ENCODE peak calls at places on chromosomes 3 and 15, in four cellular contexts. O, N, U and B are unnamed samples.
A peak's percentile ranks its signal among the peaks of the same experiment; 100 is the strongest.

GRCh38 chr3:149411583-149411982 is 34.1 kb upstream of the TM4SF1 start:
- DNase-seq in N (no peak), U (no peak), O (no peak), B (no peak)

GRCh38 chr3:60917136-60917535 is 334.1 kb downstream of the FHIT start:
- DNase-seq in O (peak; percentile 23), U (no peak), N (no peak), B (peak; percentile 22)

GRCh38 chr15:33211409-33211808 is 16.9 kb upstream of the FMN1 start:
- DNase-seq in O (no peak), N (no peak), U (no peak), B (peak; percentile 49)

GRCh38 chr3:44021646-44022594 is 219.8 kb upstream of the TOPAZ1 start:
- DNase-seq in U (no peak), N (peak; percentile 45), O (no peak), B (no peak)

GRCh38 chr3:34361921-34362320 is 563.5 kb downstream of the PDCD6IP start:
- DNase-seq in N (no peak), U (no peak), O (no peak), B (peak; percentile 16)

GRCh38 chr3:47296562-47297302 is 14.0 kb downstream of the KLHL18 start:
- DNase-seq in O (no peak), N (no peak), U (no peak), B (no peak)

GRCh38 chr15:79943820-79944219 is 27.2 kb downstream of the BCL2A1 start:
- DNase-seq in O (no peak), N (peak; percentile 46), U (peak; percentile 27), B (no peak)

GRCh38 chr3:181703701-181704420 is 7.9 kb upstream of the SOX2 start:
- DNase-seq in N (no peak), O (no peak), U (no peak), B (no peak)

GRCh38 chr15:36590838-36591237 is 11.4 kb downstream of the CDIN1 start:
- DNase-seq in N (no peak), U (peak; percentile 78), O (no peak), B (no peak)

GRCh38 chr15:55937040-55937439 is 56.4 kb downstream of the NEDD4 start:
- DNase-seq in U (peak; percentile 83), N (peak; percentile 15), O (no peak), B (no peak)

GRCh38 chr15:57784081-57784488 is 77.6 kb downstream of the POLR2M start:
- DNase-seq in U (peak; percentile 62), O (peak; percentile 46), N (peak; percentile 79), B (no peak)

GRCh38 chr3:184567924-184568590 is 6.5 kb downstream of the EPHB3 start:
- DNase-seq in U (no peak), N (no peak), O (no peak), B (no peak)
- H3K27me3 ChIP-seq in U (no peaks in the 10 kb centered on the region), N (no peaks in the 10 kb centered on the region), O (peaks cover 17% of the 10 kb centered on the region), B (no peaks in the 10 kb centered on the region)

GRCh38 chr15:99322643-99323405 is 71.5 kb downstream of the LRRC28 start:
- DNase-seq in U (no peak), O (no peak), N (no peak), B (no peak)

GRCh38 chr15:99321477-99321876 is 70.2 kb downstream of the LRRC28 start:
- DNase-seq in U (no peak), O (no peak), N (no peak), B (no peak)

GRCh38 chr15:99326235-99326634 is 75.0 kb downstream of the LRRC28 start:
- DNase-seq in N (no peak), O (no peak), U (no peak), B (no peak)

GRCh38 chr15:99324700-99325099 is 73.4 kb downstream of the LRRC28 start:
- DNase-seq in O (no peak), U (no peak), N (no peak), B (no peak)

GRCh38 chr15:99324082-99324620 is 72.9 kb downstream of the LRRC28 start:
- DNase-seq in O (no peak), U (peak; percentile 59), N (peak; percentile 93), B (no peak)
- H3K36me3 ChIP-seq in O (no peaks in the 10 kb centered on the region), U (no peaks in the 10 kb centered on the region), N (no peaks in the 10 kb centered on the region), B (no peaks in the 10 kb centered on the region)

GRCh38 chr15:63042879-63043340 is 363 bp downstream of the TPM1 start:
- DNase-seq in U (peak; percentile 47), O (no peak), N (peak; percentile 65), B (no peak)
- H3K27me3 ChIP-seq in U (no peaks in the 10 kb centered on the region), O (peaks cover 18% of the 10 kb centered on the region), N (no peaks in the 10 kb centered on the region), B (no peaks in the 10 kb centered on the region)

GRCh38 chr3:167718582-167718981 is 16.1 kb downstream of the PDCD10 start:
- DNase-seq in N (no peak), U (no peak), O (no peak), B (no peak)
- H3K36me3 ChIP-seq in N (peaks cover 35% of the 10 kb centered on the region), U (peaks cover 16% of the 10 kb centered on the region), O (peaks cover 28% of the 10 kb centered on the region), B (no peaks in the 10 kb centered on the region)

GRCh38 chr3:194797555-194797954 is 111.9 kb downstream of the FAM43A start:
- DNase-seq in N (no peak), O (no peak), U (no peak), B (no peak)

GRCh38 chr3:194802125-194802433 is 116.4 kb downstream of the FAM43A start:
- DNase-seq in N (no peak), U (no peak), O (no peak), B (no peak)

GRCh38 chr3:194804796-194805195 is 119.1 kb downstream of the FAM43A start:
- DNase-seq in O (no peak), U (no peak), N (no peak), B (no peak)

GRCh38 chr3:194801378-194802124 is 115.9 kb downstream of the FAM43A start:
- DNase-seq in N (no peak), U (no peak), O (no peak), B (no peak)

DNA sequence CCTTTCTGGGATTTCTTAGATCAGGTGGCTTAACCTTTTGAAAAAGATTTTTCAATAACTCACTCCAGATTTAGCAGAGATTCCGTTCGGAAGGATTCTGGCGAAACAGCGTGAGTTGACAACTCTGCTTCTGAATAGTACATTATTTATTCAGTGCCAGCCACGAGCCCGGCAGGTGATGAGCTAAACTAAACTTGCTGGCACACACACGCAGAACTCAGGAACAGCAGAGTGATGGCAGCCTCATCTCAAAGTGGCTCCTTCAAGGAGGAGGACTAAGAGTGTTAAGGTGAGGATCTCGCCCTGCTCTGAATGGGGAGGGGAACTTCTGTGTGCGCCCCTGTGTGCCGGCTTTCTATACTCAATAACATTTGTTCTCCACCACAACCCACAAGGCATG is 114.3 kb downstream of the FAM43A start:
- DNase-seq in O (no peak), U (no peak), N (no peak), B (no peak)
- H3K27me3 ChIP-seq in O (no peaks in the 10 kb centered on the region), U (no peaks in the 10 kb centered on the region), N (peaks cover 42% of the 10 kb centered on the region), B (no peaks in the 10 kb centered on the region)

DNA sequence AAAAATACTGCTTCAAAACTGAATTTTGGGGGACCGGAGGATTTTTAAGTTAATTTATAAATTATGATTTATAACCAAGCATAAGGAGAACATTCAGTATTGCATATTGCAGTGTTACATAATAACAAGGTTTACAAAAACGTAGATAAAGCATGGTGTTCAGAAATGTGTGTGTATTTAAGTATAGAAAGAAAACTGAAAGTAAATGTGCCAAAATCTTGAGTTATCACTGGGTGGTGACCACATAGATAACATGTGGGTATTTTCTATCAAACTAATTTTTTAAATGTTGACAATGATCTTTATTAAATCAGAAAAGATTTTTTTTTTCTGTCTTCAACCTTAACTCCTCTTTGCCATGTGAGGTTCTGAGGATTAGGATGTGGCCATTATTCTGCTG is 32.6 kb downstream of the EIF2AK4 start:
- DNase-seq in N (no peak), O (no peak), U (no peak), B (no peak)
- H3K36me3 ChIP-seq in N (peaks cover 60% of the 10 kb centered on the region), O (peaks cover 77% of the 10 kb centered on the region), U (peaks cover 28% of the 10 kb centered on the region), B (no peaks in the 10 kb centered on the region)